ENCODE peak calls at places on chromosomes 13 and 19, in nine cellular contexts. T is transverse colon; O is breast epithelium; U is CD8-positive, alpha-beta T cell; E is esophagus squamous epithelium; Z is HCT116; N is stomach; J is PC-9; B is astrocyte. C is an unnamed sample. For H3K4me1, the result is how much of the 10 kb centered on the place peaks cover.

GRCh38 chr19:4454952-4455738 is 2.4 kb downstream of the UBXN6 start:
- DNase-seq in T (no peak), O (no peak), U (no peak), E (no peak), Z (no peak), N (no peak), J (no peak), B (no peak), C (peak)

GRCh38 chr13:34942732-34943674 is 933 bp downstream of the NBEA start:
- DNase-seq in T (peak), O (no peak), U (no peak), E (no peak), Z (no peak), N (peak), J (no peak), B (no peak), C (peak)

GRCh38 chr13:111031531-111031961 is 83.6 kb upstream of the ARHGEF7 start:
- DNase-seq in T (peak), O (no peak), U (no peak), E (no peak), Z (no peak), N (no peak), J (no peak), B (peak), C (peak)

GRCh38 chr13:44698076-44698475 is 121.9 kb upstream of the TSC22D1 start:
- DNase-seq in T (no peak), O (no peak), U (no peak), E (no peak), Z (no peak), N (no peak), J (no peak), B (no peak), C (no peak)

GRCh38 chr19:52007436-52007804 is 591 bp downstream of the ZNF615 start:
- DNase-seq in T (no peak), O (no peak), U (no peak), E (no peak), Z (no peak), N (no peak), J (no peak), B (no peak), C (no peak)

GRCh38 chr13:67048084-67048792 is 181.9 kb downstream of the PCDH9 start:
- DNase-seq in T (no peak), O (no peak), U (no peak), E (no peak), Z (no peak), N (no peak), J (no peak), B (peak), C (no peak)

GRCh38 chr13:30918662-30919405 is 12.8 kb downstream of the MEDAG start:
- DNase-seq in T (no peak), O (no peak), U (no peak), E (no peak), Z (no peak), N (no peak), J (no peak), B (no peak), C (no peak)

GRCh38 chr13:20412761-20413355 is 112.8 kb downstream of the CRYL1 start:
- DNase-seq in T (no peak), O (no peak), U (no peak), E (no peak), Z (no peak), N (no peak), J (no peak), B (no peak), C (no peak)

GRCh38 chr13:30679483-30680330 is 55.6 kb upstream of the ALOX5AP start:
- DNase-seq in T (no peak), O (no peak), U (peak), E (no peak), Z (no peak), N (no peak), J (no peak), B (no peak), C (no peak)

GRCh38 chr13:75312884-75313520 is 169.0 kb downstream of the TBC1D4 start:
- DNase-seq in T (no peak), O (no peak), U (peak), E (no peak), Z (no peak), N (no peak), J (no peak), B (no peak), C (no peak)

GRCh38 chr13:108102771-108103170 is 112.6 kb downstream of the LIG4 start:
- DNase-seq in T (no peak), O (no peak), U (no peak), E (no peak), Z (no peak), N (no peak), J (no peak), B (no peak), C (no peak)

GRCh38 chr19:18254546-18255500 is 19.4 kb downstream of the IQCN start:
- DNase-seq in T (peak), O (no peak), U (no peak), E (no peak), Z (no peak), N (peak), J (peak), B (no peak), C (no peak)
- TF ChIP-seq CTCF in T (peak), O (no peak), U (no peak), E (peak), Z (peak), N (no peak), J (peak), B (no peak), C (no peak)

DNA sequence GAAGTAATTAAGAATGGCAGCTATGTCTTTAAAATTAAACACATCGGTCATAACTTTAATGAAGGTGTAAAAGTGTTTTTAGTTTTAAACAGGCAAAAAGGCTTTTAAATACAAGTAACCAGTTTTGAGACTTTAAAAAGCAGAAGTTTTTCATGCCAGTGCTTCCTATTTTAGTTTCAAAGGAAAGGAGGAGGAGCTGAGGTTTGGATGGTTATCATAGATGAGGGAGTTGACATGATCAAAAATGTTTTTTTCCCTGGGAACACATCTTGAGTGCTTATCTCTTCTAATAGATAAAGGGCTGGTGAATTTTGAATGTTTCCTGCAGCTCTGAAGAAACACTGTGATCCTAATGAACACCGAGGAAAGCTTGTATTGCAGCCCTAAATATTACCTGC is 42.9 kb downstream of the LRCH1 start:
- DNase-seq in T (no peak), O (no peak), U (no peak), E (no peak), Z (no peak), N (no peak), J (no peak), B (no peak), C (no peak)
- H3K4me1 ChIP-seq in T (under half), O (under half), U (half or more), E (under half), Z (under half), N (half or more), J (half or more), B (under half), C (under half)

DNA sequence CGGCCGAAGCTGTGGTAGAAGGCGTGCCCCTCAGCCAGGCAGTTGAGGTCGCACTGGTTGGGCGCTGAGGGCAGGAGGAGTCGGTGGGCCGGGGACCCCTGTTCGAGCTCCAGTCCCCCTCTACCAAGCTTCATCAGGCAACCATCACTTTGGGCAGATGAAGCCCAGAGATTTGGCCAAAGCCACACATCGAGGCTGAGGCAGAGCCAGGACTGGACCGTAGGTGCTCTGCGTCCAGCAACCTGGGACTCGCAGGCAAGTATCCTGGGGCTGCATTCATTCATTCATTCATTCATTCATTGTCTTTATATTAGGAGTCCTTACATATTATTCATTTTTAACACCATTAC is 4.3 kb downstream of the ADAMTSL5 start:
- DNase-seq in T (no peak), O (no peak), U (no peak), E (no peak), Z (no peak), N (no peak), J (no peak), B (no peak), C (no peak)
- H3K4me3 ChIP-seq in T (no peak), O (peak), U (no peak), E (peak), Z (peak), N (peak), J (peak), B (no peak), C (peak)

DNA sequence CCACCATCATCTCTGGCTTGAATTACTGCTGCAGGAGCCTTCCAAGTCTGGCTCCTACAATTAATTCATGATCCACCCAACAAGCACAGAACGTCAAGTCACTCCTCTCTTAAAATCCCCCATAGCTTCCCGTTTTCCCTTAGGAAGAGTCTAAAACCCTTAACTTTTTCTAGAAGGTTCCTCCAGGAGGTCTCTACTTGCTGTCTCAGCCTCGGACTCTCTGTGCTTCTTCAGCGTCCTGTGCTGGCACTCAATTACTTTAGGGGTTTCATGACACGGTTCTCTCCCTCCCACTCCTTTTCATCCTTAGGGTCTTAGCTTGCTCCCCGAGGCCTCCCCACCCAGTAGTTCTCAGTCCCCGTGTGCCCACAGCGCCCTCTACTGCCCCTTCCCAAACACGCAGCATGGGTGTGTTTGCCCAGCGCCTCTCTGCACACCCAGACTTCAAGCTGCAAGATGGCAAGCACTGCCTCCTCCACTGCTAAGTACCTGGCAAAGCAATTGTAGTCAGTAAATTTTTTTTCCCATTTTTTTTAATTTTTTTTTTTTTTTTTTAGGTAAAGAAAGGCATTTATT is 25.8 kb upstream of the MAP3K10 start:
- DNase-seq in T (peak), O (no peak), U (peak), E (no peak), Z (peak), N (peak), J (no peak), B (no peak), C (peak)
- TF ChIP-seq CTCF in T (peak), O (no peak), U (peak), E (peak), Z (peak), N (no peak), J (peak), B (peak), C (no peak)

GRCh38 chr19:41872384-41872774 is 4.7 kb upstream of the CD79A start:
- DNase-seq in T (no peak), O (no peak), U (no peak), E (no peak), Z (no peak), N (no peak), J (no peak), B (no peak), C (no peak)

GRCh38 chr19:41871573-41872383 is 5.3 kb upstream of the CD79A start:
- DNase-seq in T (peak), O (no peak), U (peak), E (no peak), Z (no peak), N (no peak), J (peak), B (no peak), C (peak)

GRCh38 chr19:41869374-41869955 is 7.6 kb upstream of the CD79A start:
- DNase-seq in T (no peak), O (no peak), U (no peak), E (no peak), Z (no peak), N (no peak), J (peak), B (no peak), C (no peak)

GRCh38 chr19:41870401-41870873 is 6.6 kb upstream of the CD79A start:
- DNase-seq in T (no peak), O (no peak), U (no peak), E (no peak), Z (no peak), N (no peak), J (peak), B (peak), C (peak)

GRCh38 chr19:41872775-41873647 is 4.1 kb upstream of the CD79A start:
- DNase-seq in T (peak), O (peak), U (peak), E (no peak), Z (peak), N (peak), J (peak), B (peak), C (peak)
- H3K4me1 ChIP-seq in T (under half), O (under half), U (half or more), E (under half), Z (under half), N (under half), J (under half), B (under half), C (under half)